ENCODE peak calls at places on chromosomes 4 and X, in seven cellular contexts. W is heart right ventricle; I is effector memory CD4-positive, alpha-beta T cell; H is heart left ventricle; U is fibroblast of lung; F is iPS DF 6.9; G is CD4-positive, alpha-beta memory T cell. D is an unnamed sample. For H3K36me3, the result is how much of the 10 kb centered on the place peaks cover.

GRCh38 chrX:44906542-44906941 is 33.6 kb downstream of the KDM6A start:
- DNase-seq in W (no peak), I (no peak), H (no peak), U (no peak), F (no peak), G (no peak), D (peak)

GRCh38 chrX:127037179-127037578 is 217.7 kb downstream of the PRR32 start:
- DNase-seq in W (no peak), I (no peak), H (no peak), U (no peak), F (no peak), G (no peak), D (no peak)

GRCh38 chr4:27387706-27388105 is 527.1 kb downstream of the STIM2 start:
- DNase-seq in W (no peak), I (no peak), H (no peak), U (no peak), F (no peak), G (no peak), D (no peak)

GRCh38 chr4:108714880-108715279 is 48.0 kb downstream of the ETNPPL start:
- DNase-seq in W (no peak), I (no peak), H (no peak), U (no peak), F (no peak), G (no peak), D (no peak)

GRCh38 chrX:42732506-42732905 is 45.5 kb downstream of the PPP1R2C start:
- DNase-seq in W (peak), I (no peak), H (no peak), U (peak), F (no peak), G (no peak), D (no peak)

GRCh38 chr4:118811008-118811764 is 24.7 kb downstream of the SEC24D start:
- DNase-seq in W (no peak), I (no peak), H (no peak), U (peak), F (no peak), G (no peak), D (no peak)

GRCh38 chrX:11533211-11533651 is 132.5 kb downstream of the ARHGAP6 start:
- DNase-seq in W (no peak), I (no peak), H (no peak), U (peak), F (no peak), G (peak), D (peak)

GRCh38 chr4:89305712-89306437 is 1.7 kb downstream of the GPRIN3 start:
- DNase-seq in W (no peak), I (no peak), H (no peak), U (peak), F (no peak), G (no peak), D (no peak)

GRCh38 chrX:49308604-49309269 is 5.3 kb downstream of the GAGE10 start:
- DNase-seq in W (no peak), I (no peak), H (no peak), U (peak), F (no peak), G (peak), D (no peak)

GRCh38 chr4:37706032-37706431 is 19.9 kb upstream of the RELL1 start:
- DNase-seq in W (no peak), I (no peak), H (no peak), U (no peak), F (no peak), G (no peak), D (no peak)

GRCh38 chr4:92305878-92306520 is 2.2 kb downstream of the GRID2 start:
- DNase-seq in W (no peak), I (no peak), H (no peak), U (no peak), F (no peak), G (no peak), D (no peak)

GRCh38 chrX:107700802-107701201 is 72.5 kb downstream of the PRPS1 start:
- DNase-seq in W (no peak), I (no peak), H (no peak), U (no peak), F (no peak), G (no peak), D (no peak)

GRCh38 chr4:176875441-176875930 is 82.8 kb upstream of the VEGFC start:
- DNase-seq in W (no peak), I (no peak), H (no peak), U (no peak), F (no peak), G (no peak), D (no peak)

GRCh38 chr4:145937990-145938611 is 522 bp downstream of the ZNF827 start:
- DNase-seq in W (no peak), I (peak), H (peak), U (peak), F (no peak), G (peak), D (peak)

GRCh38 chr4:61739899-61740298 is 539.8 kb downstream of the ADGRL3 start:
- DNase-seq in W (no peak), I (no peak), H (no peak), U (no peak), F (no peak), G (no peak), D (no peak)

GRCh38 chrX:38166478-38167083 is 54.1 kb downstream of the SRPX start:
- DNase-seq in W (no peak), I (no peak), H (no peak), U (peak), F (no peak), G (peak), D (no peak)

GRCh38 chr4:113316879-113317278 is 267.4 kb downstream of the ANK2 start:
- DNase-seq in W (no peak), I (no peak), H (no peak), U (no peak), F (no peak), G (peak), D (peak)

GRCh38 chrX:12953420-12953819 is 21.5 kb upstream of the TMSB4X start:
- DNase-seq in W (no peak), I (no peak), H (no peak), U (no peak), F (no peak), G (no peak), D (no peak)

GRCh38 chr4:13455411-13455810 is 28.7 kb downstream of the RAB28 start:
- DNase-seq in W (no peak), I (no peak), H (no peak), U (no peak), F (no peak), G (no peak), D (no peak)

GRCh38 chr4:1010522-1011021 is 854 bp upstream of the FGFRL1 start:
- DNase-seq in W (peak), I (peak), H (peak), U (peak), F (no peak), G (peak), D (peak)

GRCh38 chr4:80142396-80143304 is 54.7 kb upstream of the PRDM8 start:
- DNase-seq in W (no peak), I (no peak), H (no peak), U (no peak), F (no peak), G (no peak), D (no peak)

GRCh38 chr4:155944516-155944915 is 9.2 kb downstream of the CTSO start:
- DNase-seq in W (no peak), I (no peak), H (no peak), U (no peak), F (no peak), G (no peak), D (no peak)

GRCh38 chr4:170990989-170991589 is 822.1 kb upstream of the GALNTL6 start:
- DNase-seq in W (no peak), I (no peak), H (no peak), U (no peak), F (peak), G (no peak), D (no peak)

GRCh38 chr4:169420291-169420690 is 149.5 kb upstream of the SH3RF1 start:
- DNase-seq in W (no peak), I (no peak), H (no peak), U (no peak), F (no peak), G (no peak), D (no peak)

GRCh38 chr4:1194028-1194900 is 21.9 kb upstream of the SPON2 start:
- DNase-seq in W (peak), I (no peak), H (peak), U (peak), F (no peak), G (no peak), D (no peak)

GRCh38 chr4:61911313-61911756 is 711.2 kb downstream of the ADGRL3 start:
- DNase-seq in W (no peak), I (no peak), H (no peak), U (peak), F (peak), G (no peak), D (no peak)

GRCh38 chrX:54710920-54711319 is 87.1 kb downstream of the ITIH6 start:
- DNase-seq in W (no peak), I (no peak), H (no peak), U (no peak), F (no peak), G (no peak), D (no peak)

GRCh38 chr4:75848891-75849290 is 53.4 kb downstream of the PPEF2 start:
- DNase-seq in W (no peak), I (no peak), H (no peak), U (no peak), F (no peak), G (no peak), D (no peak)

GRCh38 chrX:30301203-30301602 is 8.0 kb downstream of the NR0B1 start:
- DNase-seq in W (no peak), I (no peak), H (no peak), U (no peak), F (no peak), G (no peak), D (no peak)

GRCh38 chr4:26197018-26197779 is 123.6 kb upstream of the RBPJ start:
- DNase-seq in W (no peak), I (peak), H (no peak), U (peak), F (no peak), G (peak), D (peak)

GRCh38 chr4:175435437-175435836 is 376.6 kb downstream of the GPM6A start:
- DNase-seq in W (no peak), I (no peak), H (no peak), U (peak), F (no peak), G (no peak), D (no peak)

GRCh38 chr4:58144721-58145120 is 1034.5 kb upstream of the IGFBP7 start:
- DNase-seq in W (no peak), I (no peak), H (no peak), U (no peak), F (no peak), G (no peak), D (no peak)

GRCh38 chr4:138494931-138495330 is 252.8 kb upstream of the SLC7A11 start:
- DNase-seq in W (no peak), I (no peak), H (no peak), U (no peak), F (peak), G (no peak), D (no peak)

GRCh38 chr4:2936773-2937145 is 26.4 kb downstream of the NOP14 start:
- DNase-seq in W (no peak), I (peak), H (no peak), U (peak), F (no peak), G (no peak), D (peak)

GRCh38 chrX:140477987-140478386 is 26.9 kb downstream of the SOX3 start:
- DNase-seq in W (no peak), I (no peak), H (no peak), U (no peak), F (no peak), G (no peak), D (no peak)

DNA sequence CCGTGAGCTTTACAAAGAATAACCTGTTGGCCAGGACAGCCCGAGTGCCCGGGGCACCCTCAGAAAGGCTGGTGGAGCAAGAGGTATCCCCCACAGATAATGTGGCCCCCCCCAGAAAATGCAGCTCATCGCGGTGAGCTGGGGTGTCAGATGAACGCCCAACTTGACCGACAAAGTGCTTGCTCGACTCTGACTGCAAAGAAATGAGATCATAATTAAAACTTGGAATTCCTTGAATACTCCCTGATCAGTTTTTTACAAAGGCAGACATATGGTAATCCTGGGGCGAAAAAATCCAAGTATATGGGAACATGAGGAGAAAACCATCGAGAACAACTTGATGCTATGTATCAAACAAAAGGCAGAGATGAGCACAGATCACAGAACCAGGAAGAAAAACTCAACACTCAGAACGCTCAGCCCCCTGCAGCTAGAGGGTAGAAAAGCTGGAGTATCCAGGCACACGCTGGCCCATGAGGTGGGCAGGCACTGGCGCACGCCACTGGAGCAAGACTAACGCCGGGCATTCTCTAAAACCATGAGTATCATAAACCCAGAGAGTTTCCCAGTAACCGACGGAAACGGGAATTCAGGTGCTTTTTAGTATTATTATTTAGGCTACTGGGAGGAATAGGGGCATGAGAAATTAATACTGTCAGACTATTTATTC is 127.3 kb downstream of the AFAP1 start:
- DNase-seq in W (no peak), I (no peak), H (no peak), U (no peak), F (no peak), G (no peak), D (no peak)
- H3K36me3 ChIP-seq in W (under half), I (under half), H (under half), U (under half), F (under half), G (under half), D (under half)

GRCh38 chr4:38930199-38930598 is 62.6 kb downstream of the FAM114A1 start:
- DNase-seq in W (no peak), I (no peak), H (no peak), U (no peak), F (no peak), G (no peak), D (peak)

GRCh38 chr4:38931125-38931524 is 63.5 kb downstream of the FAM114A1 start:
- DNase-seq in W (no peak), I (no peak), H (no peak), U (no peak), F (no peak), G (no peak), D (no peak)

GRCh38 chr4:38928886-38929285 is 61.3 kb downstream of the FAM114A1 start:
- DNase-seq in W (no peak), I (no peak), H (no peak), U (no peak), F (no peak), G (no peak), D (no peak)

GRCh38 chr4:38926917-38927316 is 59.3 kb downstream of the FAM114A1 start:
- DNase-seq in W (no peak), I (no peak), H (no peak), U (no peak), F (no peak), G (no peak), D (no peak)

GRCh38 chr4:38930696-38931095 is 63.1 kb downstream of the FAM114A1 start:
- DNase-seq in W (no peak), I (no peak), H (no peak), U (no peak), F (no peak), G (no peak), D (no peak)
- H3K36me3 ChIP-seq in W (half or more), I (under half), H (under half), U (under half), F (under half), G (under half), D (under half)

GRCh38 chr4:185270037-185270436 is 60.6 kb downstream of the SNX25 start:
- DNase-seq in W (no peak), I (no peak), H (no peak), U (no peak), F (no peak), G (no peak), D (no peak)

GRCh38 chr4:185275501-185275900 is 66.1 kb downstream of the SNX25 start:
- DNase-seq in W (no peak), I (no peak), H (no peak), U (peak), F (no peak), G (no peak), D (no peak)

GRCh38 chr4:185269286-185269685 is 59.9 kb downstream of the SNX25 start:
- DNase-seq in W (no peak), I (no peak), H (no peak), U (no peak), F (no peak), G (no peak), D (no peak)

GRCh38 chr4:185272232-185272631 is 62.8 kb downstream of the SNX25 start:
- DNase-seq in W (no peak), I (no peak), H (no peak), U (no peak), F (no peak), G (no peak), D (no peak)

GRCh38 chr4:185270885-185271284 is 61.5 kb downstream of the SNX25 start:
- DNase-seq in W (no peak), I (no peak), H (no peak), U (no peak), F (no peak), G (no peak), D (no peak)
- H3K36me3 ChIP-seq in W (under half), I (under half), H (under half), U (under half), F (under half), G (under half), D (under half)

GRCh38 chr4:184397516-184398163 is 76.7 kb downstream of the IRF2 start:
- DNase-seq in W (no peak), I (no peak), H (no peak), U (no peak), F (no peak), G (no peak), D (no peak)

GRCh38 chr4:184396570-184397515 is 77.5 kb downstream of the IRF2 start:
- DNase-seq in W (no peak), I (no peak), H (no peak), U (no peak), F (no peak), G (no peak), D (no peak)

GRCh38 chr4:184398741-184399504 is 75.4 kb downstream of the IRF2 start:
- DNase-seq in W (no peak), I (no peak), H (no peak), U (no peak), F (no peak), G (no peak), D (no peak)

GRCh38 chr4:184395451-184395917 is 78.9 kb downstream of the IRF2 start:
- DNase-seq in W (no peak), I (no peak), H (no peak), U (no peak), F (no peak), G (no peak), D (no peak)

GRCh38 chr4:184396001-184396400 is 78.3 kb downstream of the IRF2 start:
- DNase-seq in W (no peak), I (no peak), H (no peak), U (no peak), F (no peak), G (no peak), D (peak)
- H3K36me3 ChIP-seq in W (half or more), I (half or more), H (under half), U (under half), F (under half), G (under half), D (under half)

D was measured in GM06990.